ENCODE peak calls at places on chromosomes 4 and X, in five cellular contexts. One of them, this sample, is unnamed.

GRCh38 chrX:103628386-103629290 is at the start of gene TCEAL1:
- DNase-seq in lung: peak; percentile 38
- DNase-seq in heart right ventricle: peak; percentile 46
- DNase-seq in brain microvascular endothelial cell: peak; percentile 12
- DNase-seq in prostate gland: peak; percentile 64
- DNase-seq in this sample: peak; percentile 77

GRCh38 chr4:186067757-186068385 is 1.1 kb upstream of the TLR3 start:
- DNase-seq in brain microvascular endothelial cell: peak; percentile 58
- DNase-seq in heart right ventricle: peak; percentile 27
- DNase-seq in lung: peak; percentile 69
- DNase-seq in prostate gland: peak; percentile 80
- DNase-seq in this sample: peak; percentile 44

GRCh38 chr4:71570492-71570891 is 213.4 kb downstream of the GC start:
- DNase-seq in brain microvascular endothelial cell: peak; percentile 81
- DNase-seq in prostate gland: no peak
- DNase-seq in heart right ventricle: no peak
- DNase-seq in lung: no peak
- DNase-seq in this sample: no peak

GRCh38 chr4:151228196-151229119 is 48.5 kb upstream of the PRSS48 start:
- DNase-seq in heart right ventricle: no peak
- DNase-seq in prostate gland: no peak
- DNase-seq in lung: no peak
- DNase-seq in brain microvascular endothelial cell: peak; percentile 35
- DNase-seq in this sample: no peak

GRCh38 chrX:93985621-93986020 is 311.6 kb downstream of the FAM133A start:
- DNase-seq in prostate gland: no peak
- DNase-seq in brain microvascular endothelial cell: no peak
- DNase-seq in lung: no peak
- DNase-seq in heart right ventricle: no peak
- DNase-seq in this sample: no peak

GRCh38 chr4:89221175-89221867 is 86.3 kb downstream of the GPRIN3 start:
- DNase-seq in lung: no peak
- DNase-seq in brain microvascular endothelial cell: no peak
- DNase-seq in prostate gland: no peak
- DNase-seq in heart right ventricle: no peak
- DNase-seq in this sample: no peak

GRCh38 chrX:132737743-132738142 is 220.7 kb downstream of the HS6ST2 start:
- DNase-seq in brain microvascular endothelial cell: no peak
- DNase-seq in heart right ventricle: no peak
- DNase-seq in prostate gland: no peak
- DNase-seq in lung: peak; percentile 29
- DNase-seq in this sample: no peak

GRCh38 chrX:136525738-136526606 is 6.0 kb upstream of the VGLL1 start:
- DNase-seq in heart right ventricle: peak; percentile 49
- DNase-seq in prostate gland: peak; percentile 36
- DNase-seq in lung: peak; percentile 40
- DNase-seq in brain microvascular endothelial cell: peak; percentile 83
- DNase-seq in this sample: peak; percentile 88

GRCh38 chr4:92305878-92306520 is 2.2 kb downstream of the GRID2 start:
- DNase-seq in prostate gland: no peak
- DNase-seq in brain microvascular endothelial cell: no peak
- DNase-seq in lung: no peak
- DNase-seq in heart right ventricle: no peak
- DNase-seq in this sample: no peak

GRCh38 chrX:130144509-130144908 is 21.1 kb downstream of the AIFM1 start:
- DNase-seq in brain microvascular endothelial cell: no peak
- DNase-seq in lung: no peak
- DNase-seq in heart right ventricle: no peak
- DNase-seq in prostate gland: no peak
- DNase-seq in this sample: no peak

GRCh38 chr4:19971829-19972228 is 279.9 kb upstream of the SLIT2 start:
- DNase-seq in heart right ventricle: no peak
- DNase-seq in lung: no peak
- DNase-seq in prostate gland: no peak
- DNase-seq in brain microvascular endothelial cell: peak; percentile 31
- DNase-seq in this sample: no peak

GRCh38 chrX:21738145-21738949 is 19.6 kb downstream of the SMPX start:
- DNase-seq in prostate gland: no peak
- DNase-seq in heart right ventricle: no peak
- DNase-seq in brain microvascular endothelial cell: no peak
- DNase-seq in lung: no peak
- DNase-seq in this sample: no peak

GRCh38 chr4:139761461-139761860 is 95.8 kb downstream of the MGST2 start:
- DNase-seq in lung: no peak
- DNase-seq in heart right ventricle: no peak
- DNase-seq in brain microvascular endothelial cell: peak; percentile 28
- DNase-seq in prostate gland: no peak
- DNase-seq in this sample: no peak

GRCh38 chr4:98833384-98833783 is 95.5 kb downstream of the EIF4E start:
- DNase-seq in heart right ventricle: no peak
- DNase-seq in prostate gland: no peak
- DNase-seq in brain microvascular endothelial cell: no peak
- DNase-seq in lung: no peak
- DNase-seq in this sample: no peak

GRCh38 chrX:41350150-41350975 is 16.4 kb downstream of the DDX3X start:
- DNase-seq in brain microvascular endothelial cell: no peak
- DNase-seq in heart right ventricle: no peak
- DNase-seq in lung: no peak
- DNase-seq in prostate gland: no peak
- DNase-seq in this sample: no peak

GRCh38 chr4:93029774-93030173 is 726.0 kb downstream of the GRID2 start:
- DNase-seq in brain microvascular endothelial cell: no peak
- DNase-seq in lung: no peak
- DNase-seq in prostate gland: no peak
- DNase-seq in heart right ventricle: no peak
- DNase-seq in this sample: no peak

GRCh38 chrX:67692246-67692645 is 148.4 kb downstream of the AR start:
- DNase-seq in heart right ventricle: no peak
- DNase-seq in prostate gland: no peak
- DNase-seq in lung: no peak
- DNase-seq in brain microvascular endothelial cell: peak; percentile 28
- DNase-seq in this sample: no peak

GRCh38 chr4:68490826-68491457 is 43.7 kb downstream of the TMPRSS11E start:
- DNase-seq in lung: no peak
- DNase-seq in prostate gland: no peak
- DNase-seq in heart right ventricle: no peak
- DNase-seq in brain microvascular endothelial cell: no peak
- DNase-seq in this sample: no peak

GRCh38 chr4:3766791-3767561 is 791 bp downstream of the ADRA2C start:
- DNase-seq in lung: no peak
- DNase-seq in prostate gland: no peak
- DNase-seq in heart right ventricle: no peak
- DNase-seq in brain microvascular endothelial cell: no peak
- DNase-seq in this sample: peak; percentile 66

GRCh38 chr4:10201356-10202223 is 85.0 kb upstream of the WDR1 start:
- DNase-seq in heart right ventricle: no peak
- DNase-seq in lung: peak; percentile 10
- DNase-seq in brain microvascular endothelial cell: no peak
- DNase-seq in prostate gland: no peak
- DNase-seq in this sample: no peak

GRCh38 chr4:10887600-10887999 is 203.0 kb upstream of the CLNK start:
- DNase-seq in brain microvascular endothelial cell: no peak
- DNase-seq in prostate gland: no peak
- DNase-seq in lung: no peak
- DNase-seq in heart right ventricle: no peak
- DNase-seq in this sample: no peak

GRCh38 chr4:48093949-48094550 is 40.0 kb downstream of the TXK start:
- DNase-seq in brain microvascular endothelial cell: peak; percentile 69
- DNase-seq in lung: no peak
- DNase-seq in prostate gland: no peak
- DNase-seq in heart right ventricle: no peak
- DNase-seq in this sample: no peak

DNA sequence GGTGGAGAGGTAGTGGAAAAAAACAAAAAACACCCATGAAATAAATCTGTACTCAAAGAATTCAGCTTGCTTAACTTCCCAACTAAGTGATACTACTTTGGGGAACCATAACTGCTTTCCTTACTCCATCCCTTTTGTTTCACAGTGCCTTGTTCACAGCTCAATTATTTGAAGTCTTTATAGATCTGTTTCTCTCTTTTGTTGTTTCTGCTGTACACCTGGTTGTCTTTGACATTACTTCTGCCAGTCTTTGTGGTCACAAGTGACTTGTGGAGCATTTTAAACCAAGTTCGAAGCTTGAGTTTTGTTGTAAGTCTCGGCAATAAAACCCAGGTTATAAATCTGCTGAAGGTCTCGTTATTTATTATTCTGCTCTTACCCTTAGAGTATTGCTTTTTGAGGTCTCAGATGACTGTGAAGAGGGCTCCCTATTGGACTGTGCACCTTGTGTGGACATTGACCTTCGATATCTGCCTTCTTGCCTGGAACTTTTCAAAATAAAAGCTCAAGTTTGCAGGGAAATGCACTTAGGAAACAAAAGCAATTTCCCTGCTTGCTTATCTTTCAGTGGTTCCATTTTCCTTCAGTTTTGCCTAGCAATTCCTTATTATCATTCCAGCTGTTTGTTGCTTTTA is 59.8 kb downstream of the ANK2 start:
- DNase-seq in lung: no peak
- DNase-seq in brain microvascular endothelial cell: no peak
- DNase-seq in heart right ventricle: no peak
- DNase-seq in prostate gland: no peak
- DNase-seq in this sample: no peak
- H3K27ac ChIP-seq in lung: no peak overlapping the region
- H3K27ac ChIP-seq in brain microvascular endothelial cell: no peak overlapping the region
- H3K27ac ChIP-seq in heart right ventricle: no peak overlapping the region
- H3K27ac ChIP-seq in prostate gland: no peak overlapping the region
- H3K27ac ChIP-seq in this sample: no peak overlapping the region

GRCh38 chr4:80529021-80529420 is 193.5 kb downstream of the CFAP299 start:
- DNase-seq in brain microvascular endothelial cell: no peak
- DNase-seq in prostate gland: no peak
- DNase-seq in lung: no peak
- DNase-seq in heart right ventricle: no peak
- DNase-seq in this sample: no peak

GRCh38 chr4:80538276-80538926 is 202.9 kb downstream of the CFAP299 start:
- DNase-seq in brain microvascular endothelial cell: no peak
- DNase-seq in prostate gland: no peak
- DNase-seq in lung: no peak
- DNase-seq in heart right ventricle: no peak
- DNase-seq in this sample: no peak

GRCh38 chr4:80535551-80535950 is 200.0 kb downstream of the CFAP299 start:
- DNase-seq in prostate gland: no peak
- DNase-seq in brain microvascular endothelial cell: no peak
- DNase-seq in heart right ventricle: no peak
- DNase-seq in lung: no peak
- DNase-seq in this sample: no peak

DNA sequence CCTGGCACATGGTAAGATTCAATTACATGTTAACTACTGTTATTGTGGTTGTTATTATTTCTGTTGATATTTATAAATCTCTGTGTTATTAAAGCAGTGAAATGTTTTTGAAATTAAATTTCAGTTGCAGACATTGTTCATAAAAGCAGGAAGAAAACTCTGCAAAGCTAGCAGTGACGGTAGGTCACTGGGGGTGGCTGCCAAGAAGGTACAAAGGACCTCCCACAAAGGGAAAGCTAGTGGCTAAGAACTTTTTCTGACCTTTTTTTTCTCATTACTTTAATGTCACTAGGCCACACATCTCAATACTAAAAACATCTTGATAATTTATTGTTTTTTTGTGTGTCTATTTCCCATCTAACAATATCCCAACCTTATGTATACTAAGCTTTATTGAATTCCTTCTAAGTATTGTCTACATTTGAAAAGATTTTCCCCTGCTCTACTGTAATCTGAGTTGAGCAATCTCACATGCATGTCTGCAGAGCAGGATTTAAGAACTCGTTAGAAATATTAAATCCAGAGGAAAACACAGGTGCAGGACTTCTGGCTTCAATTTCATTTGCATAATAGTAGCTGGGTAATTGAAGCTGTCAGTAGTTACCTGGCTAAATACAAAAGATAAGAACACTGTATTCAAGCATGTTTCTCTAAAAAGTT is 197.3 kb downstream of the CFAP299 start:
- DNase-seq in heart right ventricle: no peak
- DNase-seq in brain microvascular endothelial cell: no peak
- DNase-seq in lung: no peak
- DNase-seq in prostate gland: no peak
- DNase-seq in this sample: no peak
- H3K27ac ChIP-seq in heart right ventricle: no peak overlapping the region
- H3K27ac ChIP-seq in brain microvascular endothelial cell: no peak overlapping the region
- H3K27ac ChIP-seq in lung: no peak overlapping the region
- H3K27ac ChIP-seq in prostate gland: no peak overlapping the region
- H3K27ac ChIP-seq in this sample: no peak overlapping the region

GRCh38 chr4:25310825-25311210 is 1.8 kb upstream of the ZCCHC4 start:
- DNase-seq in lung: no peak
- DNase-seq in brain microvascular endothelial cell: no peak
- DNase-seq in prostate gland: no peak
- DNase-seq in heart right ventricle: no peak
- DNase-seq in this sample: no peak

GRCh38 chr4:25308761-25309160 is 3.8 kb upstream of the ZCCHC4 start:
- DNase-seq in heart right ventricle: no peak
- DNase-seq in brain microvascular endothelial cell: peak; percentile 34
- DNase-seq in prostate gland: no peak
- DNase-seq in lung: no peak
- DNase-seq in this sample: no peak

GRCh38 chr4:25310066-25310824 is 2.3 kb upstream of the ZCCHC4 start:
- DNase-seq in brain microvascular endothelial cell: no peak
- DNase-seq in prostate gland: no peak
- DNase-seq in lung: no peak
- DNase-seq in heart right ventricle: no peak
- DNase-seq in this sample: no peak

GRCh38 chr4:25313194-25313895 is 771 bp downstream of the ZCCHC4 start:
- DNase-seq in heart right ventricle: no peak
- DNase-seq in brain microvascular endothelial cell: no peak
- DNase-seq in prostate gland: no peak
- DNase-seq in lung: no peak
- DNase-seq in this sample: no peak

GRCh38 chr4:25312496-25313193 is at the start of gene ZCCHC4:
- DNase-seq in lung: peak; percentile 93
- DNase-seq in prostate gland: peak; percentile 86
- DNase-seq in brain microvascular endothelial cell: peak; percentile 76
- DNase-seq in heart right ventricle: peak; percentile 90
- DNase-seq in this sample: peak; percentile 91
- H3K27ac ChIP-seq in lung: peak within 1 kb of the TSS; percentile 97
- H3K27ac ChIP-seq in prostate gland: peak within 1 kb of the TSS; percentile 54
- H3K27ac ChIP-seq in brain microvascular endothelial cell: peak within 1 kb of the TSS; percentile 76
- H3K27ac ChIP-seq in heart right ventricle: no peak within 1 kb of the TSS
- H3K27ac ChIP-seq in this sample: no peak within 1 kb of the TSS

GRCh38 chr4:33340168-33340567 is 2620.0 kb downstream of the PCDH7 start:
- DNase-seq in prostate gland: no peak
- DNase-seq in lung: no peak
- DNase-seq in brain microvascular endothelial cell: no peak
- DNase-seq in heart right ventricle: no peak
- DNase-seq in this sample: no peak

GRCh38 chr4:33334416-33334815 is 2614.2 kb downstream of the PCDH7 start:
- DNase-seq in brain microvascular endothelial cell: no peak
- DNase-seq in heart right ventricle: no peak
- DNase-seq in lung: no peak
- DNase-seq in prostate gland: no peak
- DNase-seq in this sample: no peak

DNA sequence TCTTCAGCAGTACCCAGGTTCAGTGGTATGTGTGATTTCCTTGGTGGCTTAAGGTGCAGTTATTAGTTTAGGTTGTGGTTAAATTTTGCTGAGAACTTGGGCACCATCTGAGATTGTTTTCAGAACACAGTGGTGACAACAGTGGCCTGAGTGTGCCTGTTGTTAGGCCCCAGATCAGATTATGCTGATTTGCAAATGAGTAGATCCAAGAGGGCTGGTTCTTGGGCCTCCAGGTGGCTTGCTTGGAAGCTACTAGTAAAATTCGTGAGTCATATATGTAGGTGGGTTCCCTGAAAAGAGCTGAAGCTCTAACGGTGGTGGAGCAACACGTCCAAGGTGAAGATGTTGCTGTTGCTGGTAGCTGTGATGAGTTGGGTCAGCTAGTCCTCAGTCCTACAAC is 2619.6 kb downstream of the PCDH7 start:
- DNase-seq in brain microvascular endothelial cell: no peak
- DNase-seq in heart right ventricle: no peak
- DNase-seq in lung: no peak
- DNase-seq in prostate gland: no peak
- DNase-seq in this sample: no peak
- H3K27ac ChIP-seq in brain microvascular endothelial cell: no peak overlapping the region
- H3K27ac ChIP-seq in heart right ventricle: no peak overlapping the region
- H3K27ac ChIP-seq in lung: no peak overlapping the region
- H3K27ac ChIP-seq in prostate gland: no peak overlapping the region
- H3K27ac ChIP-seq in this sample: no peak overlapping the region